ENCODE peak calls at places on chromosome 16, in eight cellular contexts. K is adrenal gland, S is prostate gland, F is gastrocnemius medialis, M is body of pancreas, Z is stomach, W is IMR-90, P is transverse colon. U is an unnamed sample. For H3K9me3, the result is how much of the 10 kb centered on the place peaks cover.

GRCh38 chr16:27258241-27258734 is 10.3 kb downstream of the NSMCE1 start:
- DNase-seq in M (no peak), W (peak), P (no peak), F (no peak), K (no peak), S (no peak), Z (no peak), U (no peak)

GRCh38 chr16:75087040-75087979 is 29.3 kb downstream of the LDHD start:
- DNase-seq in M (no peak), W (peak), Z (no peak), K (no peak), S (no peak), F (peak), P (peak), U (peak)

GRCh38 chr16:80144191-80144590 is 396.6 kb upstream of the DYNLRB2 start:
- DNase-seq in Z (no peak), S (no peak), W (peak), P (no peak), K (no peak), F (no peak), M (no peak), U (no peak)

GRCh38 chr16:6131526-6132050 is 1034.0 kb upstream of the EEF2KMT start:
- DNase-seq in Z (no peak), S (no peak), W (no peak), P (no peak), K (no peak), F (no peak), M (no peak), U (no peak)

GRCh38 chr16:49597796-49598195 is 224.2 kb downstream of the C16orf78 start:
- DNase-seq in F (no peak), P (no peak), Z (peak), W (no peak), K (no peak), S (no peak), M (no peak), U (no peak)

GRCh38 chr16:49463529-49463928 is 89.9 kb downstream of the C16orf78 start:
- DNase-seq in K (no peak), P (peak), W (no peak), Z (peak), S (no peak), F (no peak), M (peak), U (no peak)

GRCh38 chr16:84862804-84863484 is 43.2 kb downstream of the CRISPLD2 start:
- DNase-seq in P (no peak), M (no peak), S (no peak), F (no peak), K (peak), Z (no peak), W (no peak), U (no peak)

GRCh38 chr16:20326336-20326735 is 977 bp downstream of the GP2 start:
- DNase-seq in F (no peak), W (no peak), S (no peak), P (no peak), M (no peak), Z (no peak), K (no peak), U (no peak)

GRCh38 chr16:26457061-26457460 is 609.7 kb upstream of the C16orf82 start:
- DNase-seq in Z (no peak), W (no peak), F (no peak), M (no peak), K (no peak), P (no peak), S (no peak), U (no peak)

GRCh38 chr16:20830372-20830771 is 24.0 kb downstream of the REXO5 start:
- DNase-seq in F (no peak), M (no peak), S (no peak), K (no peak), W (no peak), P (no peak), Z (no peak), U (no peak)

GRCh38 chr16:73713301-73713700 is 583.3 kb upstream of the PSMD7 start:
- DNase-seq in K (no peak), Z (no peak), W (no peak), S (no peak), F (no peak), M (no peak), P (no peak), U (no peak)

GRCh38 chr16:15610369-15610871 is 32.5 kb downstream of the MARF1 start:
- DNase-seq in P (no peak), Z (no peak), M (no peak), S (no peak), F (peak), W (peak), K (no peak), U (no peak)

GRCh38 chr16:65916995-65917394 is 449.5 kb upstream of the CDH5 start:
- DNase-seq in P (no peak), W (no peak), K (no peak), Z (no peak), S (no peak), M (no peak), F (no peak), U (no peak)

GRCh38 chr16:66357523-66357928 is 9.0 kb upstream of the CDH5 start:
- DNase-seq in Z (peak), S (peak), F (peak), W (peak), K (peak), P (peak), M (peak), U (peak)

GRCh38 chr16:57795431-57795878 is 6.8 kb downstream of the KIFC3 start:
- DNase-seq in M (peak), K (peak), Z (peak), F (peak), P (peak), W (peak), S (peak), U (no peak)

DNA sequence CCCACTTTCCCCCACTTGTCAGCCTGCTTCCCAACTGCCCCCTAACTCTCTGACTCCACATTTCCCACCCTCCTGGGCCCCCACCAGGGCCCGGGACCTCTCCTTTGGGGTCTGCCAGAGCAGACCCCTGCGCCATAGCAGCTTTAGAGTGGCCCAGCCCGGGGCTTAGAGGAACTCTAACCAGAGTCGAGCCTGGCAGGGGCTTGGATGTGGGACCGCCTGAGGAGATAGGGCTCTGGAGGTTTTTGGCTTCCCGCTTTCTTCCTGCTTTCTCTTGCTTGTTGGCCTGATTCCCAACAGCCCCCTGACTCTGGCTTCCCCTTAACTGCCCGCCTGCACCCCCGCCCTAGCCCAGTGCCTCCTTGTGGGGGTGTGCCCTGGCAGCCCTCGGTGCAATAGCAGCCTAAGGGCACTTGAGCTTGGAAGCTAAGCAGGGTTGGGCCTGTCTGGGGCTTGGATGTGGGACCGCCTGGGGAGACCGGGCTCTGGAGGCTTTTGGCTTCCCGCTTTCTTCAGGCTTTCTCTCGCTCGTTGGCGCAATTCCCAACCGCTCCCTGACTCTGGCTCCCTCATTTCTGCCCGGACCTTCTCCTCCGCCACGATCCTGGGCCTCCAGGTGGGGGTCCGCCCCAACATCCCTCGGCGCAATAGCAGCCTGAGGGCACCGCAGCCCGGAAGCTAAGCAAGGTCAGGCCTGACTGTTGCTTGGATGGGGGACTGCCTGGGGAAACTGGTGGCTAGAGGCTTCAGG is 2292.0 kb downstream of the TP53TG3F start:
- DNase-seq in S (no peak), K (no peak), M (no peak), F (no peak), W (no peak), P (no peak), Z (no peak), U (no peak)
- H3K9me3 ChIP-seq in S (under half), K (under half), M (under half), F (under half), W (half or more), P (under half), Z (under half), U (under half)

GRCh38 chr16:11309895-11310633 is 28.9 kb upstream of the PRM1 start:
- DNase-seq in M (no peak), F (no peak), P (no peak), K (peak), S (no peak), W (no peak), Z (no peak), U (no peak)
- TF ChIP-seq POLR2A in M (no peak), F (no peak), P (no peak), K (no peak), S (no peak), W (no peak), Z (no peak), U (no peak)

DNA sequence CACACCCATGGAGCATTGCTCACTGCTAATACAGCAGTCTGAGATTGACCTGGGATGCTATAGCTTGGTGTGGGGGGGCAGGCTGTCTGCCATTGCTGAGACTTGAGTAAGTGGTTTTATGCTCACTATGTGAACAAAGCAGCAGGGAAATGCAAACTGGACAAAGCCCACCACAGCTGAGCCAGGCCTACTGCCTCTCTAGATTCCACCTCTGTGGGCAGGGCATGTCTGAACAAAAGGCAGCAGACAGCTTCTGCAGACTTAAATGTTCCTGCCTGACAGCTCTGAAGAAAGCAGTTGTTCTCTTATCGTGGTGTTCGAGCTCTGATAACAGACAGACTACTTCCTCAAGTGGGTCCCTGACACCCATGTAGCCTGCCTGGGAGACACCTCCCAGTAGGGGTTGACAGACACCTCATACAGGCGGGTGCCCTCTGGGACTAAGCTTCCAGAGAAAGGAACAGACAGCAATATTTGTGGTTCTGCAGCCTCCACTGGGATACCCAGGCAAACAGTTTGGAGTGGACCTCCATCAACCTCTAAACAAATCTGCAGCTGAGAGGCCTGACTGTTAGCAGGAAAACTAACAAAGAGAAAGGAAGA is 2204.8 kb downstream of the TP53TG3F start:
- DNase-seq in Z (no peak), S (no peak), F (no peak), P (no peak), W (no peak), K (no peak), M (no peak), U (no peak)
- H3K9me3 ChIP-seq in Z (under half), S (under half), F (under half), P (under half), W (under half), K (under half), M (under half), U (under half)

DNA sequence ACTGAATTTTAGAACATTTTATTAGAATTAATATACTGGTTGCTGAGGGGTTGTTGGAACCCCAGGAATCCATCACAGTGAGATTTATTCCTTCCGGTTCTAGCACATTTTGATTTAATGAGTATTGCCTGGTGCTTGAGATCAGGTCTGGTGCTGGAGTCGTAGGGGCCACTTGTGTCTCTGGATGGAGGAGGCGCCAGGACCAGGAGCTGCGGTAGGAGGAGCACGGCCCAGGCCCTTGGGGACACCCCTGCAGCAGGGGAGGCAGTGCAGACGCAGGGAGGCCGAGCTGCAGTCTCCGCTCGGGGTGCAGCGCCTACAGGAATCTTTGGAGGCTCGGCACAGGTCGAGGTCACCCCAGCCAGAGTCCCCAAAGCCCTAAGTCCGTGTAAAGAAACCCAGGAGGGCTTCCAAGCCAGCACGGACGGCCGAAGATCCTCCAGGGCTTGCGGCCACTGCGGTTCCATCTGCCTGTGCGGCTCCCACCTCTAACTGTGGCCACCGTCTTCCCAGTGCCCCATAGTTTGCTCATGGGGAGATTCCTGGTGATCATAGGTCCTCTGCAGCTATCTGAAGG is 66.2 kb upstream of the CREBBP start:
- DNase-seq in S (no peak), F (no peak), P (no peak), W (no peak), Z (no peak), M (no peak), K (no peak), U (no peak)
- TF ChIP-seq POLR2A in S (no peak), F (no peak), P (no peak), W (no peak), Z (no peak), M (no peak), K (no peak), U (no peak)

DNA sequence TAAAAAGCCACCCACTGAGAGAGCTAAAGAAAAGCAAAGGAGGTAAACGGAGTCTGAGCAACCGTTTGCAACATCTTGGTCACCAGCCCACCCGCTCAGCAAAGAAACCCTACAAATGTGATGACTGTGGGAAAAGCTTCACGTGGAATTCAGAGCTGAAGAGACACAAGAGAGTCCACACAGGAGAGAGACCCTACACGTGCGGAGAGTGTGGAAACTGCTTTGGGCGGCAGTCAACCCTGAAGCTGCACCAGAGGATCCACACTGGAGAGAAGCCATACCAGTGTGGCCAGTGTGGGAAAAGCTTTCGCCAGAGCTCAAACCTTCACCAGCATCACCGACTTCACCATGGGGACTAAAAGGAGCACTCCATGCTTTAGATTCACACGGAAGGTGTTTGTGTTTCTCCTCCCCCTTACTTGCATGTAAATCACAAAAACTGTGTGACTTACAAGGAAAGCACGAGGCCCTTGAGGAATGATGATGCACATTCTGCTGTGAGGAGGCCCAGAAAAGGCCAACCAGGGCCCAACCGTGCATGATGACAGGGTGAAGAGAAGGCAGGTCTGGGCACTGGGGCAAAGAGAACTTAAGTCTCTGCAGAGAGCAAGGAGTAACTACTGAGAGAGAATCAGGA is 7.7 kb downstream of the ZNF174 start:
- DNase-seq in S (no peak), K (no peak), F (no peak), Z (no peak), W (no peak), P (no peak), M (no peak), U (no peak)
- H3K9me3 ChIP-seq in S (under half), K (under half), F (half or more), Z (under half), W (half or more), P (half or more), M (under half), U (half or more)

DNA sequence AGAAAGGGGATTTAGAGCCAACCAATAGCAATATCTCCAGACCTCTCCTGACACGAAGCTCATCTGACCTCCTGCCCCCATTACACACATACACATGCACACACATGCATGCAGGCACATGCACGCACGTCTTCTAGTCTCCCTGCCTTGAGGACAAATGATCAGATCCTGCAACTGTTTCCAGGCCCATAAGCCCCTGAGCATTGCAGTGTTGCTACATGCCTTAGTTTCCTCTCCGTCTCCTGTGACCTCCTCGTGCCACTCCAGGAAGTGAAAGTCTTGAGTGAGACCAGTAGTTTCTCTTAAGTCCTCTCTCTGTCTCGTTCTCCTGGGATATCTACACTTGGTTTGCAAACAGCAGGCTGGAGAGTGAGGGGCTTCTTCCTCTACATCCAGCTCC is 8.2 kb downstream of the CIITA start:
- DNase-seq in M (peak), P (no peak), S (no peak), K (peak), F (no peak), Z (no peak), W (no peak), U (no peak)
- TF ChIP-seq POLR2A in M (no peak), P (no peak), S (no peak), K (no peak), F (no peak), Z (no peak), W (no peak), U (no peak)

U was measured in uterus.